ENCODE peak calls at places on chromosomes 5 and 9, in four cellular contexts. L, Z, D and H are unnamed samples.

GRCh38 chr9:135240871-135241311 is 153.4 kb downstream of the OLFM1 start:
- DNase-seq in L (no peak), Z (no peak), D (no peak), H (no peak)

GRCh38 chr5:93381057-93381456 is 200.0 kb downstream of the NR2F1-AS1 start:
- DNase-seq in D (no peak), Z (no peak), L (no peak), H (no peak)

GRCh38 chr5:92308679-92309078 is 925.6 kb upstream of the ARRDC3 start:
- DNase-seq in L (no peak), Z (no peak), D (no peak), H (no peak)

GRCh38 chr9:5493597-5494511 is 16.5 kb upstream of the PDCD1LG2 start:
- DNase-seq in L (no peak), D (no peak), Z (peak), H (no peak)

GRCh38 chr5:149135536-149136201 is 5.6 kb upstream of the ABLIM3 start:
- DNase-seq in D (no peak), Z (no peak), L (no peak), H (no peak)

GRCh38 chr5:11903614-11904269 is 504 bp downstream of the CTNND2 start:
- DNase-seq in Z (no peak), D (peak), L (peak), H (peak)

GRCh38 chr9:14314424-14314928 is 535 bp upstream of the NFIB start:
- DNase-seq in L (peak), Z (no peak), D (peak), H (peak)

GRCh38 chr5:7638456-7638855 is 212.5 kb downstream of the CFAP90 start:
- DNase-seq in D (no peak), L (no peak), Z (no peak), H (no peak)

GRCh38 chr9:21395778-21396717 is 10.8 kb upstream of the IFNA2 start:
- DNase-seq in L (no peak), Z (peak), D (peak), H (peak)

GRCh38 chr5:138369249-138369648 is 16.8 kb downstream of the KDM3B start:
- DNase-seq in Z (no peak), L (no peak), D (no peak), H (no peak)

GRCh38 chr9:123058834-123059233 is 25.4 kb downstream of the GPR21 start:
- DNase-seq in D (no peak), Z (no peak), L (no peak), H (no peak)